ENCODE peak calls at places on chromosomes 7 and 10, in nine cellular contexts. E, O, M, I, C, L, X, Y and T are unnamed samples.

GRCh38 chr10:77746313-77746712 is 108.7 kb upstream of the KCNMA1 start:
- DNase-seq in E (no peak), O (no peak), M (no peak), I (no peak), C (peak; percentile 37), L (peak; percentile 64), X (no peak), Y (no peak), T (no peak)

GRCh38 chr7:154484943-154485342 is 432.7 kb downstream of the DPP6 start:
- DNase-seq in E (no peak), O (no peak), M (no peak), I (no peak), C (no peak), L (no peak), X (no peak), Y (peak; percentile 28), T (no peak)

GRCh38 chr10:86367339-86367951 is 850 bp upstream of the GRID1 start:
- DNase-seq in E (no peak), O (no peak), M (peak; percentile 54), I (peak; percentile 55), C (no peak), L (no peak), X (no peak), Y (no peak), T (no peak)

GRCh38 chr7:44231088-44231487 is 30.3 kb downstream of the YKT6 start:
- DNase-seq in E (no peak), O (no peak), M (no peak), I (no peak), C (no peak), L (no peak), X (no peak), Y (no peak), T (no peak)

GRCh38 chr7:90738249-90738648 is 142.1 kb downstream of the CDK14 start:
- DNase-seq in E (no peak), O (no peak), M (no peak), I (peak; percentile 75), C (no peak), L (no peak), X (no peak), Y (no peak), T (no peak)

GRCh38 chr10:131865223-131865917 is 35.4 kb upstream of the PPP2R2D start:
- DNase-seq in E (no peak), O (no peak), M (no peak), I (no peak), C (no peak), L (no peak), X (no peak), Y (no peak), T (no peak)

GRCh38 chr10:26479766-26480492 is 41.8 kb downstream of the APBB1IP start:
- DNase-seq in E (no peak), O (peak; percentile 10), M (no peak), I (no peak), C (no peak), L (no peak), X (no peak), Y (no peak), T (no peak)

GRCh38 chr10:120460776-120461175 is 3.7 kb downstream of the PLPP4 start:
- DNase-seq in E (no peak), O (no peak), M (no peak), I (no peak), C (peak; percentile 79), L (peak; percentile 84), X (peak; percentile 95), Y (no peak), T (no peak)

GRCh38 chr10:16854623-16855022 is 37.4 kb upstream of the RSU1 start:
- DNase-seq in E (no peak), O (no peak), M (no peak), I (no peak), C (no peak), L (peak; percentile 33), X (no peak), Y (no peak), T (no peak)

GRCh38 chr7:155002411-155003214 is at the start of gene PAXIP1:
- DNase-seq in E (peak; percentile 63), O (peak; percentile 32), M (peak; percentile 28), I (peak; percentile 92), C (peak; percentile 72), L (peak; percentile 39), X (no peak), Y (peak; percentile 76), T (no peak)

GRCh38 chr10:43113201-43113893 is 24.9 kb upstream of the CSGALNACT2 start:
- DNase-seq in E (no peak), O (no peak), M (no peak), I (no peak), C (no peak), L (no peak), X (no peak), Y (no peak), T (no peak)

GRCh38 chr7:106037489-106038176 is 74.5 kb downstream of the SYPL1 start:
- DNase-seq in E (no peak), O (no peak), M (no peak), I (no peak), C (no peak), L (no peak), X (no peak), Y (peak; percentile 45), T (no peak)

GRCh38 chr10:101566333-101567164 is 21.5 kb downstream of the POLL start:
- DNase-seq in E (no peak), O (no peak), M (no peak), I (peak; percentile 89), C (no peak), L (peak; percentile 24), X (no peak), Y (peak; percentile 51), T (no peak)

GRCh38 chr7:23184709-23185354 is 3.0 kb downstream of the NUP42 start:
- DNase-seq in E (no peak), O (no peak), M (no peak), I (peak; percentile 60), C (peak; percentile 44), L (peak; percentile 69), X (peak; percentile 20), Y (peak; percentile 17), T (no peak)

GRCh38 chr10:79374312-79375191 is 27.3 kb downstream of the PPIF start:
- DNase-seq in E (peak; percentile 32), O (peak; percentile 66), M (peak; percentile 41), I (peak; percentile 59), C (peak; percentile 59), L (peak; percentile 76), X (peak; percentile 52), Y (peak; percentile 14), T (peak; percentile 87)

GRCh38 chr7:85702348-85702747 is 515.5 kb upstream of the SEMA3D start:
- DNase-seq in E (no peak), O (no peak), M (no peak), I (no peak), C (no peak), L (no peak), X (no peak), Y (no peak), T (no peak)

GRCh38 chr10:61975107-61975932 is 73.8 kb downstream of the ARID5B start:
- DNase-seq in E (no peak), O (no peak), M (no peak), I (peak; percentile 86), C (peak; percentile 35), L (peak; percentile 78), X (peak; percentile 30), Y (no peak), T (no peak)

GRCh38 chr7:43757073-43757720 is 1.3 kb upstream of the BLVRA start:
- DNase-seq in E (no peak), O (no peak), M (no peak), I (no peak), C (no peak), L (no peak), X (no peak), Y (no peak), T (no peak)

GRCh38 chr10:12709516-12709915 is 292.0 kb downstream of the CCDC3 start:
- DNase-seq in E (no peak), O (no peak), M (no peak), I (peak; percentile 23), C (no peak), L (peak; percentile 56), X (peak; percentile 36), Y (no peak), T (no peak)